ENCODE peak calls at places on chromosomes 3 and 15, in eight cellular contexts. H, L, D, P, S, J, W and K are unnamed samples.

GRCh38 chr15:29888651-29889050 is 66.4 kb upstream of the TJP1 start:
- DNase-seq in H (no peak), L (no peak), D (no peak), P (peak; percentile 14), S (no peak), J (no peak), W (no peak), K (no peak)

GRCh38 chr3:104785966-104786365 is 580.7 kb upstream of the ALCAM start:
- DNase-seq in H (no peak), L (no peak), D (no peak), P (no peak), S (no peak), J (no peak), W (no peak), K (no peak)

GRCh38 chr3:147113293-147114045 is 292.9 kb downstream of the ZIC4 start:
- DNase-seq in H (peak; percentile 42), L (peak; percentile 92), D (no peak), P (no peak), S (no peak), J (peak; percentile 59), W (no peak), K (no peak)

GRCh38 chr3:189144645-189145044 is 27.1 kb upstream of the TPRG1 start:
- DNase-seq in H (no peak), L (peak; percentile 23), D (no peak), P (peak; percentile 47), S (no peak), J (peak; percentile 56), W (no peak), K (peak; percentile 27)

GRCh38 chr3:80087769-80088168 is 320.0 kb upstream of the ROBO1 start:
- DNase-seq in H (no peak), L (no peak), D (no peak), P (no peak), S (no peak), J (peak; percentile 80), W (no peak), K (no peak)

GRCh38 chr3:140466535-140466934 is 211.3 kb upstream of the TRIM42 start:
- DNase-seq in H (no peak), L (no peak), D (no peak), P (no peak), S (no peak), J (no peak), W (no peak), K (no peak)

GRCh38 chr3:189262746-189263145 is 91.0 kb downstream of the TPRG1 start:
- DNase-seq in H (no peak), L (no peak), D (no peak), P (no peak), S (no peak), J (no peak), W (no peak), K (no peak)

GRCh38 chr3:18559323-18559972 is 134.3 kb upstream of the SATB1 start:
- DNase-seq in H (no peak), L (no peak), D (no peak), P (peak; percentile 42), S (peak; percentile 19), J (peak; percentile 82), W (no peak), K (no peak)

GRCh38 chr3:14879161-14879888 is 60.6 kb downstream of the FGD5 start:
- DNase-seq in H (no peak), L (no peak), D (peak; percentile 5), P (peak; percentile 69), S (peak; percentile 64), J (peak; percentile 13), W (peak; percentile 78), K (peak; percentile 1)

GRCh38 chr3:140334105-140334504 is 343.8 kb upstream of the TRIM42 start:
- DNase-seq in H (no peak), L (no peak), D (no peak), P (no peak), S (no peak), J (no peak), W (no peak), K (no peak)

GRCh38 chr3:44939581-44940036 is 36.4 kb downstream of the ZDHHC3 start:
- DNase-seq in H (no peak), L (no peak), D (no peak), P (no peak), S (no peak), J (no peak), W (no peak), K (no peak)

GRCh38 chr3:104245981-104246380 is 1120.7 kb upstream of the ALCAM start:
- DNase-seq in H (no peak), L (no peak), D (no peak), P (no peak), S (no peak), J (no peak), W (no peak), K (no peak)

GRCh38 chr3:72036899-72037298 is 252.0 kb upstream of the PROK2 start:
- DNase-seq in H (no peak), L (peak; percentile 94), D (no peak), P (no peak), S (no peak), J (no peak), W (no peak), K (no peak)

GRCh38 chr15:80660114-80660513 is 35.0 kb upstream of the ABHD17C start:
- DNase-seq in H (peak; percentile 16), L (peak; percentile 29), D (no peak), P (peak; percentile 63), S (peak; percentile 51), J (peak; percentile 79), W (no peak), K (no peak)

GRCh38 chr15:60392601-60392985 is 5.2 kb downstream of the ANXA2 start:
- DNase-seq in H (no peak), L (peak; percentile 90), D (no peak), P (peak; percentile 92), S (peak; percentile 23), J (peak; percentile 82), W (no peak), K (no peak)

GRCh38 chr15:52392008-52392687 is 96.5 kb upstream of the MYO5C start:
- DNase-seq in H (peak; percentile 11), L (peak; percentile 49), D (no peak), P (peak; percentile 14), S (no peak), J (peak; percentile 77), W (no peak), K (no peak)

GRCh38 chr3:169630852-169631251 is 32.7 kb downstream of the MECOM start:
- DNase-seq in H (no peak), L (no peak), D (no peak), P (no peak), S (no peak), J (no peak), W (no peak), K (no peak)

GRCh38 chr3:187064210-187065115 is 74.8 kb downstream of the RPL39L start:
- DNase-seq in H (peak; percentile 8), L (peak; percentile 76), D (no peak), P (no peak), S (no peak), J (peak; percentile 83), W (no peak), K (no peak)

GRCh38 chr3:16085884-16086608 is 88.4 kb upstream of the GALNT15 start:
- DNase-seq in H (no peak), L (no peak), D (no peak), P (no peak), S (no peak), J (no peak), W (no peak), K (peak; percentile 87)

GRCh38 chr15:41465822-41466421 is 27.8 kb upstream of the ITPKA start:
- DNase-seq in H (peak; percentile 20), L (peak; percentile 58), D (no peak), P (peak; percentile 56), S (no peak), J (peak; percentile 73), W (no peak), K (no peak)

GRCh38 chr3:53617893-53618523 is 123.6 kb downstream of the CACNA1D start:
- DNase-seq in H (no peak), L (no peak), D (no peak), P (no peak), S (no peak), J (no peak), W (no peak), K (no peak)

GRCh38 chr15:49037546-49037940 is 8.7 kb downstream of the SECISBP2L start:
- DNase-seq in H (no peak), L (no peak), D (no peak), P (no peak), S (no peak), J (no peak), W (no peak), K (no peak)

GRCh38 chr3:124409650-124410275 is 320.5 kb upstream of the UMPS start:
- DNase-seq in H (no peak), L (peak; percentile 12), D (no peak), P (peak; percentile 7), S (no peak), J (peak; percentile 90), W (no peak), K (no peak)

GRCh38 chr3:179446501-179446900 is 4.8 kb downstream of the GNB4 start:
- DNase-seq in H (no peak), L (peak; percentile 41), D (no peak), P (peak; percentile 24), S (no peak), J (peak; percentile 58), W (no peak), K (no peak)

GRCh38 chr3:184168363-184169120 is 6.1 kb upstream of the AP2M1 start:
- DNase-seq in H (no peak), L (peak; percentile 62), D (no peak), P (no peak), S (no peak), J (peak; percentile 72), W (peak; percentile 48), K (no peak)

GRCh38 chr3:138567403-138567802 is 26.7 kb downstream of the CEP70 start:
- DNase-seq in H (no peak), L (no peak), D (no peak), P (peak; percentile 5), S (no peak), J (peak; percentile 16), W (no peak), K (no peak)
- TF ChIP-seq CTCF in H (no peak), L (no peak), D (no peak), P (peak; percentile 8), S (no peak), J (peak; percentile 37), W (no peak), K (no peak)

GRCh38 chr15:100934735-100935134 is 15.6 kb downstream of the LRRK1 start:
- DNase-seq in H (no peak), L (no peak), D (no peak), P (peak; percentile 58), S (no peak), J (peak; percentile 16), W (no peak), K (no peak)
- TF ChIP-seq CTCF in H (no peak), L (peak; percentile 15), D (no peak), P (peak; percentile 7), S (no peak), J (peak; percentile 36), W (no peak), K (no peak)

DNA sequence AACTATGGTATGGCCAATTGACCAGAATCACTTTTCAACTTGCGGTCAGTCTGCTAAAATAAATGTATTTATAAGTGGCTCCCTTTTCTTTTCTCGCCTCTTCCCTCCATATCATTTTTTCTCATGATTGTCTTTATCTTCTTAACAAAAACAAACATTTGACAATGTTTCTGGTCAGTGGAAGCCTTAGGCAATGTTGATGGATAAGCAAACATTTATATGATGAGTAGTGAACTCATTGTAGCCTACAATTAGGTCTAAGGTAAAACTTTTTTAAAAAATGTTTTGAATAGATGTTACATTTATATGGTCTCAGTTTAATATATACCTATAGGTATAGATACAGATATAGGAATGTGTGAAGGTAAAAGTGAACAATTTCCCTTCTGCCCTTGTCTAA is 355.4 kb downstream of the MFSD1 start:
- DNase-seq in H (no peak), L (no peak), D (no peak), P (no peak), S (no peak), J (peak; percentile 68), W (no peak), K (no peak)
- TF ChIP-seq CTCF in H (no peak), L (no peak), D (no peak), P (no peak), S (no peak), J (no peak), W (no peak), K (no peak)

GRCh38 chr3:49864505-49864904 is 5.2 kb downstream of the CAMKV start:
- DNase-seq in H (no peak), L (no peak), D (no peak), P (no peak), S (no peak), J (no peak), W (no peak), K (no peak)
- TF ChIP-seq CTCF in H (no peak), L (no peak), D (no peak), P (no peak), S (no peak), J (no peak), W (no peak), K (no peak)